ENCODE peak calls at places on chromosomes 13 and 19, in four cellular contexts. One of them, this sample, is unnamed.

GRCh38 chr13:110187501-110188161 is 119.3 kb downstream of the COL4A1 start:
- DNase-seq in NCI-H69: no peak
- DNase-seq in activated naive CD4-positive, alpha-beta T cell treated with anti-CD3 and anti-CD28 coated beads for 36 hours: no peak
- DNase-seq in stimulated activated naive B cell treated with anti-CD40 and anti-IgM and Interleukin-4, amounts not matched to agents 10 μg/mL and 1 μg/mL and 100 μg/mL, for 72 hours: no peak
- DNase-seq in this sample: no peak

GRCh38 chr13:36673838-36674326 is at the start of gene SERTM1:
- DNase-seq in NCI-H69: peak
- DNase-seq in activated naive CD4-positive, alpha-beta T cell treated with anti-CD3 and anti-CD28 coated beads for 36 hours: no peak
- DNase-seq in stimulated activated naive B cell treated with anti-CD40 and anti-IgM and Interleukin-4, amounts not matched to agents 10 μg/mL and 1 μg/mL and 100 μg/mL, for 72 hours: no peak
- DNase-seq in this sample: peak

GRCh38 chr19:36060430-36060829 is 5.7 kb downstream of the WDR62 start:
- DNase-seq in NCI-H69: peak
- DNase-seq in activated naive CD4-positive, alpha-beta T cell treated with anti-CD3 and anti-CD28 coated beads for 36 hours: peak
- DNase-seq in stimulated activated naive B cell treated with anti-CD40 and anti-IgM and Interleukin-4, amounts not matched to agents 10 μg/mL and 1 μg/mL and 100 μg/mL, for 72 hours: no peak
- DNase-seq in this sample: peak

GRCh38 chr13:20177049-20177831 is 15.5 kb downstream of the GJB2 start:
- DNase-seq in NCI-H69: no peak
- DNase-seq in activated naive CD4-positive, alpha-beta T cell treated with anti-CD3 and anti-CD28 coated beads for 36 hours: no peak
- DNase-seq in stimulated activated naive B cell treated with anti-CD40 and anti-IgM and Interleukin-4, amounts not matched to agents 10 μg/mL and 1 μg/mL and 100 μg/mL, for 72 hours: no peak
- DNase-seq in this sample: no peak

GRCh38 chr19:14073925-14074838 is 1.6 kb downstream of the MISP3 start:
- DNase-seq in NCI-H69: peak
- DNase-seq in activated naive CD4-positive, alpha-beta T cell treated with anti-CD3 and anti-CD28 coated beads for 36 hours: peak
- DNase-seq in stimulated activated naive B cell treated with anti-CD40 and anti-IgM and Interleukin-4, amounts not matched to agents 10 μg/mL and 1 μg/mL and 100 μg/mL, for 72 hours: peak
- DNase-seq in this sample: no peak

GRCh38 chr13:28707629-28708427 is 10.9 kb downstream of the SLC46A3 start:
- DNase-seq in NCI-H69: no peak
- DNase-seq in activated naive CD4-positive, alpha-beta T cell treated with anti-CD3 and anti-CD28 coated beads for 36 hours: peak
- DNase-seq in stimulated activated naive B cell treated with anti-CD40 and anti-IgM and Interleukin-4, amounts not matched to agents 10 μg/mL and 1 μg/mL and 100 μg/mL, for 72 hours: peak
- DNase-seq in this sample: no peak

GRCh38 chr19:8505680-8506401 is 3.4 kb upstream of the PRAM1 start:
- DNase-seq in NCI-H69: peak
- DNase-seq in activated naive CD4-positive, alpha-beta T cell treated with anti-CD3 and anti-CD28 coated beads for 36 hours: peak
- DNase-seq in stimulated activated naive B cell treated with anti-CD40 and anti-IgM and Interleukin-4, amounts not matched to agents 10 μg/mL and 1 μg/mL and 100 μg/mL, for 72 hours: peak
- DNase-seq in this sample: peak

GRCh38 chr19:16661480-16662034 is 618 bp downstream of the TMEM38A start:
- DNase-seq in NCI-H69: peak
- DNase-seq in activated naive CD4-positive, alpha-beta T cell treated with anti-CD3 and anti-CD28 coated beads for 36 hours: peak
- DNase-seq in stimulated activated naive B cell treated with anti-CD40 and anti-IgM and Interleukin-4, amounts not matched to agents 10 μg/mL and 1 μg/mL and 100 μg/mL, for 72 hours: peak
- DNase-seq in this sample: no peak

GRCh38 chr19:46692918-46693722 is 23.8 kb downstream of the PRKD2 start:
- DNase-seq in NCI-H69: no peak
- DNase-seq in activated naive CD4-positive, alpha-beta T cell treated with anti-CD3 and anti-CD28 coated beads for 36 hours: no peak
- DNase-seq in stimulated activated naive B cell treated with anti-CD40 and anti-IgM and Interleukin-4, amounts not matched to agents 10 μg/mL and 1 μg/mL and 100 μg/mL, for 72 hours: no peak
- DNase-seq in this sample: no peak

GRCh38 chr19:4518345-4519171 is at the start of gene PLIN4:
- DNase-seq in NCI-H69: no peak
- DNase-seq in activated naive CD4-positive, alpha-beta T cell treated with anti-CD3 and anti-CD28 coated beads for 36 hours: no peak
- DNase-seq in stimulated activated naive B cell treated with anti-CD40 and anti-IgM and Interleukin-4, amounts not matched to agents 10 μg/mL and 1 μg/mL and 100 μg/mL, for 72 hours: no peak
- DNase-seq in this sample: no peak

GRCh38 chr19:1401138-1401888 is at the start of gene GAMT:
- DNase-seq in NCI-H69: peak
- DNase-seq in activated naive CD4-positive, alpha-beta T cell treated with anti-CD3 and anti-CD28 coated beads for 36 hours: peak
- DNase-seq in stimulated activated naive B cell treated with anti-CD40 and anti-IgM and Interleukin-4, amounts not matched to agents 10 μg/mL and 1 μg/mL and 100 μg/mL, for 72 hours: no peak
- DNase-seq in this sample: no peak

GRCh38 chr19:6516659-6517291 is 14.1 kb upstream of the TNFSF9 start:
- DNase-seq in NCI-H69: peak
- DNase-seq in activated naive CD4-positive, alpha-beta T cell treated with anti-CD3 and anti-CD28 coated beads for 36 hours: peak
- DNase-seq in stimulated activated naive B cell treated with anti-CD40 and anti-IgM and Interleukin-4, amounts not matched to agents 10 μg/mL and 1 μg/mL and 100 μg/mL, for 72 hours: peak
- DNase-seq in this sample: peak

GRCh38 chr19:39237200-39238184 is 7.3 kb downstream of the IFNL3 start:
- DNase-seq in NCI-H69: peak
- DNase-seq in activated naive CD4-positive, alpha-beta T cell treated with anti-CD3 and anti-CD28 coated beads for 36 hours: peak
- DNase-seq in stimulated activated naive B cell treated with anti-CD40 and anti-IgM and Interleukin-4, amounts not matched to agents 10 μg/mL and 1 μg/mL and 100 μg/mL, for 72 hours: peak
- DNase-seq in this sample: no peak

GRCh38 chr13:33318744-33319143 is 33.2 kb upstream of the STARD13 start:
- DNase-seq in NCI-H69: no peak
- DNase-seq in activated naive CD4-positive, alpha-beta T cell treated with anti-CD3 and anti-CD28 coated beads for 36 hours: no peak
- DNase-seq in stimulated activated naive B cell treated with anti-CD40 and anti-IgM and Interleukin-4, amounts not matched to agents 10 μg/mL and 1 μg/mL and 100 μg/mL, for 72 hours: no peak
- DNase-seq in this sample: no peak

GRCh38 chr19:15181394-15181793 is 19.4 kb downstream of the NOTCH3 start:
- DNase-seq in NCI-H69: peak
- DNase-seq in activated naive CD4-positive, alpha-beta T cell treated with anti-CD3 and anti-CD28 coated beads for 36 hours: no peak
- DNase-seq in stimulated activated naive B cell treated with anti-CD40 and anti-IgM and Interleukin-4, amounts not matched to agents 10 μg/mL and 1 μg/mL and 100 μg/mL, for 72 hours: no peak
- DNase-seq in this sample: no peak

GRCh38 chr13:98970293-98970692 is 7.6 kb downstream of the DOCK9 start:
- DNase-seq in NCI-H69: peak
- DNase-seq in activated naive CD4-positive, alpha-beta T cell treated with anti-CD3 and anti-CD28 coated beads for 36 hours: no peak
- DNase-seq in stimulated activated naive B cell treated with anti-CD40 and anti-IgM and Interleukin-4, amounts not matched to agents 10 μg/mL and 1 μg/mL and 100 μg/mL, for 72 hours: no peak
- DNase-seq in this sample: no peak

GRCh38 chr19:15154002-15154612 is 46.7 kb downstream of the NOTCH3 start:
- DNase-seq in NCI-H69: peak
- DNase-seq in activated naive CD4-positive, alpha-beta T cell treated with anti-CD3 and anti-CD28 coated beads for 36 hours: peak
- DNase-seq in stimulated activated naive B cell treated with anti-CD40 and anti-IgM and Interleukin-4, amounts not matched to agents 10 μg/mL and 1 μg/mL and 100 μg/mL, for 72 hours: no peak
- DNase-seq in this sample: no peak

GRCh38 chr13:109745702-109746101 is 40.7 kb downstream of the IRS2 start:
- DNase-seq in NCI-H69: no peak
- DNase-seq in activated naive CD4-positive, alpha-beta T cell treated with anti-CD3 and anti-CD28 coated beads for 36 hours: no peak
- DNase-seq in stimulated activated naive B cell treated with anti-CD40 and anti-IgM and Interleukin-4, amounts not matched to agents 10 μg/mL and 1 μg/mL and 100 μg/mL, for 72 hours: no peak
- DNase-seq in this sample: no peak

GRCh38 chr19:46015961-46016425 is 6.9 kb downstream of the PGLYRP1 start:
- DNase-seq in NCI-H69: peak
- DNase-seq in activated naive CD4-positive, alpha-beta T cell treated with anti-CD3 and anti-CD28 coated beads for 36 hours: peak
- DNase-seq in stimulated activated naive B cell treated with anti-CD40 and anti-IgM and Interleukin-4, amounts not matched to agents 10 μg/mL and 1 μg/mL and 100 μg/mL, for 72 hours: no peak
- DNase-seq in this sample: no peak

GRCh38 chr19:45842198-45842597 is 20.7 kb downstream of the SYMPK start:
- DNase-seq in NCI-H69: no peak
- DNase-seq in activated naive CD4-positive, alpha-beta T cell treated with anti-CD3 and anti-CD28 coated beads for 36 hours: no peak
- DNase-seq in stimulated activated naive B cell treated with anti-CD40 and anti-IgM and Interleukin-4, amounts not matched to agents 10 μg/mL and 1 μg/mL and 100 μg/mL, for 72 hours: no peak
- DNase-seq in this sample: no peak

GRCh38 chr19:4371209-4371897 is 28.0 kb downstream of the MPND start:
- DNase-seq in NCI-H69: no peak
- DNase-seq in activated naive CD4-positive, alpha-beta T cell treated with anti-CD3 and anti-CD28 coated beads for 36 hours: no peak
- DNase-seq in stimulated activated naive B cell treated with anti-CD40 and anti-IgM and Interleukin-4, amounts not matched to agents 10 μg/mL and 1 μg/mL and 100 μg/mL, for 72 hours: no peak
- DNase-seq in this sample: no peak

GRCh38 chr13:40251343-40252032 is 415.0 kb downstream of the FOXO1 start:
- DNase-seq in NCI-H69: no peak
- DNase-seq in activated naive CD4-positive, alpha-beta T cell treated with anti-CD3 and anti-CD28 coated beads for 36 hours: peak
- DNase-seq in stimulated activated naive B cell treated with anti-CD40 and anti-IgM and Interleukin-4, amounts not matched to agents 10 μg/mL and 1 μg/mL and 100 μg/mL, for 72 hours: no peak
- DNase-seq in this sample: no peak

GRCh38 chr19:18440936-18441803 is 3.2 kb upstream of the ISYNA1 start:
- DNase-seq in NCI-H69: no peak
- DNase-seq in activated naive CD4-positive, alpha-beta T cell treated with anti-CD3 and anti-CD28 coated beads for 36 hours: no peak
- DNase-seq in stimulated activated naive B cell treated with anti-CD40 and anti-IgM and Interleukin-4, amounts not matched to agents 10 μg/mL and 1 μg/mL and 100 μg/mL, for 72 hours: no peak
- DNase-seq in this sample: no peak

GRCh38 chr13:94128430-94128829 is 351.1 kb downstream of the DCT start:
- DNase-seq in NCI-H69: peak
- DNase-seq in activated naive CD4-positive, alpha-beta T cell treated with anti-CD3 and anti-CD28 coated beads for 36 hours: no peak
- DNase-seq in stimulated activated naive B cell treated with anti-CD40 and anti-IgM and Interleukin-4, amounts not matched to agents 10 μg/mL and 1 μg/mL and 100 μg/mL, for 72 hours: no peak
- DNase-seq in this sample: no peak

GRCh38 chr13:49635599-49636433 is 7.5 kb downstream of the ARL11 start:
- DNase-seq in NCI-H69: peak
- DNase-seq in activated naive CD4-positive, alpha-beta T cell treated with anti-CD3 and anti-CD28 coated beads for 36 hours: peak
- DNase-seq in stimulated activated naive B cell treated with anti-CD40 and anti-IgM and Interleukin-4, amounts not matched to agents 10 μg/mL and 1 μg/mL and 100 μg/mL, for 72 hours: no peak
- DNase-seq in this sample: no peak

GRCh38 chr19:48117515-48118330 is 7.1 kb upstream of the PLA2G4C start:
- DNase-seq in NCI-H69: no peak
- DNase-seq in activated naive CD4-positive, alpha-beta T cell treated with anti-CD3 and anti-CD28 coated beads for 36 hours: no peak
- DNase-seq in stimulated activated naive B cell treated with anti-CD40 and anti-IgM and Interleukin-4, amounts not matched to agents 10 μg/mL and 1 μg/mL and 100 μg/mL, for 72 hours: no peak
- DNase-seq in this sample: no peak

GRCh38 chr19:48623556-48624066 is 4.3 kb downstream of the SPHK2 start:
- DNase-seq in NCI-H69: no peak
- DNase-seq in activated naive CD4-positive, alpha-beta T cell treated with anti-CD3 and anti-CD28 coated beads for 36 hours: no peak
- DNase-seq in stimulated activated naive B cell treated with anti-CD40 and anti-IgM and Interleukin-4, amounts not matched to agents 10 μg/mL and 1 μg/mL and 100 μg/mL, for 72 hours: no peak
- DNase-seq in this sample: peak

GRCh38 chr19:13056052-13056660 is 46.5 kb downstream of the LYL1 start:
- DNase-seq in NCI-H69: peak
- DNase-seq in activated naive CD4-positive, alpha-beta T cell treated with anti-CD3 and anti-CD28 coated beads for 36 hours: no peak
- DNase-seq in stimulated activated naive B cell treated with anti-CD40 and anti-IgM and Interleukin-4, amounts not matched to agents 10 μg/mL and 1 μg/mL and 100 μg/mL, for 72 hours: no peak
- DNase-seq in this sample: no peak

This sample was measured in NCI-H2227 treated with DMSO at 0.1 percent for 48 hours.